ENCODE peak calls at places on chromosomes 6 and 20, in nine cellular contexts. L is MM.1S, V is IMR-90, P is colonic mucosa, N is mammary epithelial cell, G is GM23248, U is neural progenitor cell, H is endodermal cell, D is fibroblast of lung. E is an unnamed sample.

GRCh38 chr20:12386821-12387220 is 469.1 kb downstream of the BTBD3 start:
- DNase-seq in L (peak; percentile 75), V (no peak), P (no peak), N (no peak), G (no peak), U (no peak), H (no peak), D (no peak), E (no peak)

GRCh38 chr20:62995898-62996595 is 10.7 kb downstream of the BHLHE23 start:
- DNase-seq in L (no peak), V (no peak), P (no peak), N (no peak), G (no peak), U (no peak), H (no peak), D (no peak), E (no peak)

GRCh38 chr6:72810571-72811280 is 188.9 kb downstream of the KCNQ5 start:
- DNase-seq in L (no peak), V (no peak), P (no peak), N (no peak), G (peak; percentile 34), U (no peak), H (no peak), D (no peak), E (no peak)

GRCh38 chr6:146315321-146316254 is 228.0 kb upstream of the RAB32 start:
- DNase-seq in L (no peak), V (no peak), P (no peak), N (no peak), G (peak; percentile 13), U (no peak), H (no peak), D (peak; percentile 24), E (no peak)

GRCh38 chr20:35294293-35294685 is 2.1 kb upstream of the FAM83C start:
- DNase-seq in L (no peak), V (no peak), P (no peak), N (no peak), G (no peak), U (no peak), H (no peak), D (no peak), E (no peak)

GRCh38 chr20:62807444-62808210 is 3.0 kb downstream of the OGFR start:
- DNase-seq in L (no peak), V (no peak), P (no peak), N (no peak), G (no peak), U (no peak), H (no peak), D (no peak), E (peak; percentile 40)

GRCh38 chr6:36546958-36547645 is at the start of gene STK38:
- DNase-seq in L (peak; percentile 87), V (peak; percentile 82), P (peak; percentile 95), N (peak; percentile 81), G (peak; percentile 94), U (peak; percentile 95), H (peak; percentile 98), D (peak; percentile 79), E (peak; percentile 96)

GRCh38 chr6:35244551-35244950 is 15.0 kb upstream of the ZNF76 start:
- DNase-seq in L (no peak), V (no peak), P (no peak), N (no peak), G (no peak), U (no peak), H (no peak), D (no peak), E (no peak)

GRCh38 chr20:55316753-55317152 is 688.6 kb downstream of the CBLN4 start:
- DNase-seq in L (no peak), V (no peak), P (no peak), N (no peak), G (no peak), U (no peak), H (no peak), D (no peak), E (no peak)

GRCh38 chr6:25477006-25477590 is 174.9 kb upstream of the SCGN start:
- DNase-seq in L (no peak), V (peak; percentile 59), P (no peak), N (peak; percentile 61), G (peak; percentile 29), U (no peak), H (no peak), D (peak; percentile 90), E (no peak)

GRCh38 chr6:46412662-46413061 is 78.6 kb downstream of the RCAN2 start:
- DNase-seq in L (no peak), V (no peak), P (no peak), N (no peak), G (no peak), U (peak; percentile 4), H (no peak), D (no peak), E (no peak)

GRCh38 chr6:24524329-24524728 is 29.6 kb downstream of the ALDH5A1 start:
- DNase-seq in L (no peak), V (no peak), P (no peak), N (no peak), G (no peak), U (no peak), H (no peak), D (no peak), E (no peak)

GRCh38 chr20:25050501-25051350 is 7.2 kb downstream of the ACSS1 start:
- DNase-seq in L (no peak), V (no peak), P (no peak), N (no peak), G (no peak), U (no peak), H (peak; percentile 33), D (no peak), E (no peak)

GRCh38 chr20:47503685-47504084 is 2.0 kb downstream of the NCOA3 start:
- DNase-seq in L (no peak), V (no peak), P (no peak), N (no peak), G (peak; percentile 14), U (no peak), H (no peak), D (no peak), E (peak; percentile 67)

GRCh38 chr6:37005061-37005810 is at the start of gene FGD2:
- DNase-seq in L (no peak), V (no peak), P (no peak), N (no peak), G (no peak), U (no peak), H (peak; percentile 39), D (no peak), E (peak; percentile 91)

GRCh38 chr20:50317644-50318043 is 127.0 kb downstream of the CEBPB start:
- DNase-seq in L (no peak), V (no peak), P (no peak), N (no peak), G (no peak), U (no peak), H (peak; percentile 72), D (no peak), E (no peak)

GRCh38 chr20:45940053-45940452 is 5.6 kb downstream of the PCIF1 start:
- DNase-seq in L (no peak), V (no peak), P (no peak), N (no peak), G (no peak), U (no peak), H (no peak), D (no peak), E (no peak)
- H3K36me3 ChIP-seq in L (peaks cover 2% of the 10 kb centered on the region), V (peaks cover 57% of the 10 kb centered on the region), P (peaks cover 21% of the 10 kb centered on the region), N (peaks cover 15% of the 10 kb centered on the region), G (peaks cover 20% of the 10 kb centered on the region), U (no peaks in the 10 kb centered on the region), H (peaks cover 61% of the 10 kb centered on the region), D (peaks cover 35% of the 10 kb centered on the region), E (peaks cover 33% of the 10 kb centered on the region)

DNA sequence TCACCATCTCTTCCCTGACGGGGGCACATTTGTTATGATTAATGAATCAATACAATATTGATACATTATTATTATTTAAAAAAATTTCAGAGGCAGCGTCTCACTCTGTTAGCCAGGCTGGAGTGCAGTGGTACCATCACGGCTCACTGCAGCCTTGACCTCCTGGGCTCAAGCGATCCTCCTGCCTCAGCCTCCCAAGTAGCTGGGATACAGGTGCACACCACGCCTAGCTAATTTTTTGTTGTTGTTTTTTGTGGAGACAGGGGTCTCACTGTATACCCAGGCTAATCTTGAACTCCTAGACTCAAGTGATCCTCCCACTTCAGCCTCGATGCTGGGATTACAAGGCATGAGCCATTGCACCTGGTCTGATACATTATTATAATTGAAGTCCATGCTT is 4.9 kb upstream of the SRC start:
- DNase-seq in L (no peak), V (no peak), P (no peak), N (no peak), G (no peak), U (no peak), H (no peak), D (no peak), E (no peak)
- H3K9ac ChIP-seq in L (no peak overlapping the region), V (no peak overlapping the region), P (no peak overlapping the region), N (no peak overlapping the region), G (no peak overlapping the region), U (no peak overlapping the region), H (no peak overlapping the region), D (no peak overlapping the region), E (no peak overlapping the region)

GRCh38 chr6:170153436-170154319 is 137.2 kb downstream of the DLL1 start:
- DNase-seq in L (no peak), V (no peak), P (no peak), N (no peak), G (no peak), U (no peak), H (peak; percentile 79), D (no peak), E (no peak)

GRCh38 chr6:170151235-170152110 is 139.4 kb downstream of the DLL1 start:
- DNase-seq in L (no peak), V (no peak), P (no peak), N (no peak), G (no peak), U (peak; percentile 51), H (peak; percentile 69), D (no peak), E (no peak)

GRCh38 chr6:170150590-170150945 is 140.3 kb downstream of the DLL1 start:
- DNase-seq in L (no peak), V (no peak), P (no peak), N (no peak), G (no peak), U (no peak), H (peak; percentile 38), D (no peak), E (no peak)

GRCh38 chr6:170152111-170152926 is 138.6 kb downstream of the DLL1 start:
- DNase-seq in L (no peak), V (no peak), P (peak; percentile 51), N (no peak), G (no peak), U (peak; percentile 59), H (peak; percentile 77), D (peak; percentile 19), E (no peak)

GRCh38 chr6:170152989-170153388 is 137.9 kb downstream of the DLL1 start:
- DNase-seq in L (no peak), V (no peak), P (peak; percentile 36), N (peak; percentile 49), G (no peak), U (peak; percentile 75), H (peak; percentile 88), D (peak; percentile 56), E (no peak)
- H3K9me3 ChIP-seq in L (no peaks in the 10 kb centered on the region), V (peaks cover 33% of the 10 kb centered on the region), P (no peaks in the 10 kb centered on the region), N (no peaks in the 10 kb centered on the region), G (no peaks in the 10 kb centered on the region), U (no peaks in the 10 kb centered on the region), H (no peaks in the 10 kb centered on the region), D (no peaks in the 10 kb centered on the region), E (no peaks in the 10 kb centered on the region)

DNA sequence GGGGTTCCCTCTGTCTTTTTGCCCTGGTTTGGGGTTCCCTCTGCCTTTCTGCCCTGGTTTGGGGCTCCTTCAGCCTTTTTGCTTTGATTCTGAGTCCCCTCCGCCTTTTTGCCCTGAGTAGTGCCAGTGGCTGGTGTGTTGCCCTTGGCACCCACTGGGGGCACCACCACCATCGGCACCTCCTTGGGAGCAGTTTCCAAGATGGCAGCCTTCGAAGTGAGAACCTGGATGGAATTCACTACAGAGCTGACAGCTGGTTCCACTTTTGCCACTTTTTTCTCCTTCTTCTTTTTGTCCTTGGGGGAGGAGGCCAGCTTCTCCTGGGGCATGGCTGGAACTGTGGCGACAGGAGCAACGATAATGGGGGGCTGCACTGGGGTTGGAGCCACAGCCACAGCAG is 22.2 kb downstream of the RRBP1 start:
- DNase-seq in L (no peak), V (no peak), P (no peak), N (no peak), G (no peak), U (no peak), H (no peak), D (no peak), E (no peak)
- H3K36me3 ChIP-seq in L (peaks cover 18% of the 10 kb centered on the region), V (peaks cover 42% of the 10 kb centered on the region), P (peaks cover 7% of the 10 kb centered on the region), N (peaks cover 3% of the 10 kb centered on the region), G (peaks cover 33% of the 10 kb centered on the region), U (no peaks in the 10 kb centered on the region), H (peaks cover 57% of the 10 kb centered on the region), D (peaks cover 22% of the 10 kb centered on the region), E (no peaks in the 10 kb centered on the region)

E was measured in Karpas-422.